ENCODE peak calls at places on chromosomes 13 and 19, in five cellular contexts. E is GM12878, A is H1, V is K562, L is HepG2. C is an unnamed sample.

GRCh38 chr19:54331626-54332025 is 7.3 kb downstream of the LILRA4 start:
- DNase-seq in E (no peak), A (no peak), V (no peak), L (no peak), C (no peak)

GRCh38 chr13:56900549-56901279 is 240.0 kb upstream of the PRR20A start:
- DNase-seq in E (no peak), A (no peak), V (no peak), L (no peak), C (no peak)

GRCh38 chr13:26412961-26413716 is 144.3 kb upstream of the WASF3 start:
- DNase-seq in E (no peak), A (no peak), V (no peak), L (no peak), C (no peak)

GRCh38 chr13:27355894-27356293 is 68.5 kb upstream of the GTF3A start:
- DNase-seq in E (no peak), A (no peak), V (no peak), L (no peak), C (no peak)

GRCh38 chr19:5048727-5049553 is 80.0 kb downstream of the KDM4B start:
- DNase-seq in E (no peak), A (no peak), V (no peak), L (no peak), C (no peak)

GRCh38 chr13:91211548-91211947 is 135.9 kb upstream of the MIR17HG start:
- DNase-seq in E (no peak), A (no peak), V (no peak), L (no peak), C (no peak)

GRCh38 chr19:20367811-20368294 is 197.7 kb downstream of the ZNF737 start:
- DNase-seq in E (no peak), A (no peak), V (no peak), L (no peak), C (no peak)

GRCh38 chr19:14002571-14003278 is 3.4 kb downstream of the RFX1 start:
- DNase-seq in E (peak), A (no peak), V (no peak), L (no peak), C (no peak)

GRCh38 chr13:42832341-42833153 is 51.2 kb downstream of the FAM216B start:
- DNase-seq in E (no peak), A (no peak), V (no peak), L (peak), C (no peak)

GRCh38 chr13:50631041-50631440 is 212.5 kb downstream of the DLEU7 start:
- DNase-seq in E (no peak), A (no peak), V (no peak), L (no peak), C (no peak)

GRCh38 chr13:50627111-50627510 is 216.4 kb downstream of the DLEU7 start:
- DNase-seq in E (no peak), A (no peak), V (no peak), L (peak), C (no peak)

GRCh38 chr13:50629497-50629896 is 214.0 kb downstream of the DLEU7 start:
- DNase-seq in E (no peak), A (no peak), V (no peak), L (peak), C (no peak)

DNA sequence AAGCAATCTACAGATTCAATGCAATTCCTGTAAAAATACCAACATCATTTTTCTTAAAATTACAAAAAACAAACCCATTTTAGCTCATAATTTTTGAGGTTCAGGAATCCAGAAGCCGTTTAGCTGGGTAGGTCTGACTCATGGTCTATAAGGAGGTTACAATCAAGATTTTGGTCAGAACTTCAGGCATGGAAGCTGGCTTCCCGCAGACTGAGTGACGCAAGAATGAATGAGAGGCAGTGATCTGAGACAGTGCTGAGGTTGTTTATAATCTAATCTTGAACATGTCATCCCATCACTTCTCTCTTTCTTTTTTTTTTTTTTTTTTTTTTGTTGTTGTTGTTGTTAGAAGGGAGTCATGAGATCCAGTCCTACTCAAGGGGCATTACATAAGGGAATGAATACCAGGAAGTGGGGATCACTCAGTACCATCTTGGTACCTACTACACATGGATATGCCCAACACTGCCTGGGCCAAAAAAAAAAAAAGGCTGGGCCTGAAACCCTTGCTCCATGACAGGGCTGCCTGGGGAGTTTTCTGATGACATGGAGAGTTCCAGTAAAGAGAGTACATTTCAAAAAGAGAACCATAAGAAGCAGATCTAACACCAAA is 217.4 kb downstream of the DLEU7 start:
- DNase-seq in E (no peak), A (no peak), V (peak), L (no peak), C (no peak)
- TF ChIP-seq ATF3 in E (no peak), A (no peak), V (peak), L (no peak), C (no peak)

DNA sequence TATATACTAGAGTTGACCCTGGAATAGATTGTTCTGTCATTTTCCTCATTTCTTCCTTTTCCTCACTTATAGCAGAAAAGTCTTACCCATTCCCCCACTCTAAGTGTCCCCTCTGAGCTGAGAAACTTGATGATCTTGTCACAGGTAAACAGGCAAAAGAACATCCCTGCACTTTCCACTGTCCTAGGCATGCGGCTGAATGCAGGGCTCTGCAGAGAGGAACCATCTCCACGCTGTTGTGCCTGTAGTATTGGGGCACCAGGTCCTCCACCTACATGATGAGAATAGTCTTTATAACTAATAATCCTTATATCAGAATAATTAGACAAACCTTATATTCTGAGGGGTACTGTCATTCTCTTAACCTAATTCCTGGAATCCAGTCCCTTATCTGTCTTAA is 211.3 kb downstream of the RBM26 start:
- DNase-seq in E (no peak), A (no peak), V (no peak), L (no peak), C (no peak)
- TF ChIP-seq EZH2 in E (no peak), A (no peak), V (no peak), L (no peak), C (no peak)

DNA sequence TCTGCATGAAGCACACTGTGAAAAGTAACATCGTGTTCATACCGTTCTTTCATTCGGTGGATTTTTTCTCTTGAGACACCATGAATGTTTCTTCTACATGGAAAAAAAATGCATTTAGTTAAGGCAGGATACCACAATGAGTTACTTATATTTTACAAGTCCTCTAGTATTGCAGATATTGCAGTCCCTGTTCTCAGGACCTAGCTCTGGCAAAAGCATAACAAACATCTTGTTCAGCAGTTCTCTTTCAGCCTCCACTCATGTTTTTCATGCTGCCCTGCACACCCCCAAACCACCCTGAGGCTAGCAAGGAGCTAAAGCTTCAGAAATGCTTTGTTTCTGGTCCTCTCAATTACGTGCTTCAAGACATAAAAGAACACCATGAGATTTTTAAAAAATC is 24.8 kb downstream of the N4BP2L1 start:
- DNase-seq in E (no peak), A (no peak), V (no peak), L (no peak), C (no peak)
- TF ChIP-seq ATF3 in E (no peak), A (no peak), V (no peak), L (no peak), C (no peak)

DNA sequence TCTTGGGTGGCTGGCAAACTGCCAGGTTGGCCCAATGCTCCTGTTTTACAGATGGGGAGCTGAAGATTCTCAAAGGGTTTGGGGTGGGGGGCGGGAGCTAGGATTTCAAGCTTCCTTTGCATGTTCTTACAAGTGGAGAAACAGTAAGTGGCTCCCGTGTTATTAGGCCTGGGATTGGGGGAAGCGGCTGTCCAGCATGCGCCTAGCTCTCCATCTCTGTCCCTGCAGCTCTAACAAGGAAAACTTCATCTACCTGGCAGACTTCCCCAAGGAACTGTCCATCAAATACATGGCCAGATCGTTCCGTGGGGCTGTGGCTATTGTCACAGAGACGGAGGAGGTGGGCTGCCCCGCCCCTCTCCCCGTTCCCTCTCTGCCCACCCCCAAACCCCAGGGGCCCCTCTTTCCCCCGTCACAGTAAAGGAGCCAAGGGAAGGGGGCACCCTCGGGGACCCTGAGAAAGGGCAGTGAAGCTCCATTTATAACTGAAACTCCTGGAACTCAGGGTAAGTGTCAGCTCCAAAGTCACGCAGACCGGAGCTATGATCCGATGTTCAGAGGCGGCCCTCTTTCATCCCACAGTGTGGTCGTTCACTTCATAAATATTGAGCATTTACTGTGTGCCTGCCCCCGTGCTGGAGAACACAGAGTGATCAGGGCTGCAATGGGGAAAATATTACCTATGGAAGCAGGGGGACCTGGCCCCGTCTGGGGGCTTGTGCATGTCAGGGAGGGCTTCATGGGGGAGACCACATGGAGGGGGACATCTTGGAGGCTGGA is 14.9 kb upstream of the PSMD8 start:
- DNase-seq in E (no peak), A (no peak), V (no peak), L (no peak), C (no peak)
- TF ChIP-seq EZH2 in E (no peak), A (no peak), V (no peak), L (no peak), C (no peak)

DNA sequence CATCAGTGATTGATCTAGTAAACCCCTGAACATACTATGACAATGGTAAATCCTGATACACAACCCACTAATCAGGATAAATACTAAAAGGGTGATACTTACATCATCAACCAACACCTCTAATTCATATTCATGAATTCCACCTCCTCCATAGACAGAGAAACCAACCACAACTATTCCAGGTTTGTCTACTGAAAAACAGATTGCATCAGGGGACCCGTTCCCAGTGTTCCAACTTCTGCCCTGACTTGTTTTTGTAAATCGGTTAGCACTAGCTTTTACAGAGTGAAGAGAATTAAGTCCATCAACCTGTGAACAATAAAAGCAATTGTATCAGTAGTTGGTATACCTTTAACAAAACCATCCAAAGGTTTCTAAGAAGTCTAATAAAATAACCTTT is 149.2 kb downstream of the MYCBP2 start:
- DNase-seq in E (no peak), A (no peak), V (no peak), L (no peak), C (no peak)
- TF ChIP-seq ATF3 in E (no peak), A (no peak), V (no peak), L (no peak), C (no peak)

DNA sequence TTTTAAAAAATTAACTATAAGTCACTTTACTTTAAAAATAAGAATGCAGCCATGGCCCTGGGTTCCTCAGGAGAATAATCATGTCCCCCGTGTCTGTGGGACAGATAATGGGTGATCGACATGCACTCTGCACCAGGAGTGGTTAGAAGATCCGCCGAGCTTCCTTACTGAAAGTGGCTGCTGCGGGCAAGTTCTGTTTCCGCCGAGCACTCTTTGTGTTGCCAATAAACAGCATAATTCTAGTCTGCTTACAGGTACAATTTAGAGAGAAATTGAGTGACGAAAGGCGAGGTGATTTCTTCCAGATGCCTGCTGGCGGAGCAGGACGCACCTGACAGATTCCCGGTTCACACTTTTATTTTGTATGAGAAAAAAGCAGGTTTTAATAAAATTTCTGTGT is 139.0 kb downstream of the SOX1 start:
- DNase-seq in E (no peak), A (no peak), V (no peak), L (no peak), C (no peak)
- TF ChIP-seq EZH2 in E (no peak), A (peak), V (no peak), L (no peak), C (no peak)

DNA sequence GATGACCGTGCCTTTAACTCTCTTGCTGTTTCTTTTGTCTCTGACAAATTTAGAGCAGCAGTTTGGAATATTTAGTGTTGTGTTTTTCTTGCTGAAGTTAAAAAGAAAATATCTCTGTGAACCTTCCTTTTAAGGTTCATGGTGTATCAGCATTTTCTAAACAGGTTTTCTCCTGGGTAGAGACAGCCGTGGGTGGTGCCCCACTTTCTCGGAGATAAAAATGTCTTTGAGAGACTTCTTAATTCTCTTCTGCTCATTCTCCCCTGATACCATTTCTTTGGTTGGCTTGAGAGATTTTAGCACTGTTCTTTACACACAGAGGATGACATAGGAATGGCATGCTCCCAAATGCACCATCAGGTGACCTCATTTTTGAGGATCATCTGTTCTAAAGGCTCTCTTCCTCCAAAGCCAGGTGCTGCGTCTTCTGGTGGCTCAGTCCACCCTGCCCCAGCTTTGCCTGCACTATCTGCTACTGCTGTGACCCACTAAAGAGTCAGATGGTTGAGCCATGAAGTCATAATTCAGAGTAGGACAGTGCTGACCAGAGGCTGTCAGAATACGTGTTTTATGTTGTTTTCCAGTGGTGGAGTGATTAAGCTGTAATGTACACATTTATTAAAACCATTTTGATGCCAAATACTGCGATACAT is 90.3 kb upstream of the SLC10A2 start:
- DNase-seq in E (no peak), A (no peak), V (no peak), L (no peak), C (no peak)
- TF ChIP-seq ATF3 in E (no peak), A (no peak), V (no peak), L (no peak), C (no peak)

DNA sequence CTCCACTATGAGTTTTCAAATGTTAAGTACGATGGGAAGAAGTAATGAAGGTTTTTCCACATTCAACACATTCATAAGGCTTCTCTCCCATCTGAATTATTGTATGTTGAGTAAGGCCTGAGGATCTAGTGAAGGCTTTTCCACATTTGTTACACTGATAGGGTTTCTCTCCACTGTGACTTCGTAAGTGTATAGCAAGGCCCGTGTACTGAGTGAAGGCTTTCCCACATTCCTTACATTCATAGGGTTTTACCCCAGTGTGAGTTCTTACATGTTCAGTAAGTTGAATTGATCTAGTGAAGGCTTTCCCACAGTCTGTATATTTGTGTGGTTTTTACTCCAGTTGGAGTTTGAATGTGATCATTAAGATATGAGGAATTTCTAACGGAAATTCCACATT is 44.4 kb downstream of the ZNF846 start:
- DNase-seq in E (no peak), A (no peak), V (no peak), L (no peak), C (no peak)
- TF ChIP-seq EZH2 in E (no peak), A (no peak), V (no peak), L (no peak), C (no peak)

GRCh38 chr13:110561335-110562033 is at the start of gene RAB20:
- DNase-seq in E (no peak), A (no peak), V (peak), L (peak), C (peak)
- TF ChIP-seq ATF3 in E (no peak), A (no peak), V (no peak), L (no peak), C (no peak)

C was measured in HCT116.